ENCODE peak calls at places on chromosomes 3 and 15, in four cellular contexts. E is GM12865, H is skeletal muscle cell, F is GM03348. B is an unnamed sample.

GRCh38 chr3:36991147-36991546 is 1.8 kb downstream of the EPM2AIP1 start:
- DNase-seq in E (peak), H (no peak), F (no peak), B (no peak)

GRCh38 chr15:32936283-32936918 is 218.6 kb downstream of the GREM1 start:
- DNase-seq in E (peak), H (no peak), F (peak), B (no peak)

GRCh38 chr3:10319251-10319650 is 1.7 kb downstream of the SEC13 start:
- DNase-seq in E (no peak), H (no peak), F (no peak), B (no peak)

GRCh38 chr3:72446406-72447058 is 401.7 kb downstream of the SHQ1 start:
- DNase-seq in E (peak), H (no peak), F (no peak), B (peak)

GRCh38 chr3:130442284-130442683 is 74.7 kb upstream of the COL6A6 start:
- DNase-seq in E (no peak), H (no peak), F (no peak), B (no peak)

GRCh38 chr3:44074181-44074580 is 167.5 kb upstream of the TOPAZ1 start:
- DNase-seq in E (no peak), H (no peak), F (no peak), B (no peak)

GRCh38 chr3:49359623-49360022 is 1.5 kb upstream of the GPX1 start:
- DNase-seq in E (no peak), H (no peak), F (no peak), B (no peak)

GRCh38 chr3:26099692-26100091 is 309.8 kb downstream of the OXSM start:
- DNase-seq in E (no peak), H (no peak), F (no peak), B (no peak)

GRCh38 chr3:58217209-58217811 is 6.5 kb upstream of the DNASE1L3 start:
- DNase-seq in E (peak), H (no peak), F (peak), B (peak)

GRCh38 chr15:67917636-67918035 is 77.8 kb upstream of the RNU6-1 start:
- DNase-seq in E (no peak), H (no peak), F (no peak), B (no peak)

GRCh38 chr3:161420746-161421145 is 49.4 kb upstream of the SPTSSB start:
- DNase-seq in E (no peak), H (no peak), F (no peak), B (no peak)